ENCODE peak calls at places on chromosomes 2 and 18, in five cellular contexts. One of them, this sample, is unnamed.

GRCh38 chr18:48172226-48173006 is 236.8 kb downstream of the ZBTB7C start:
- DNase-seq in NCI-H460: no peak
- DNase-seq in activated CD4-positive, alpha-beta T cell treated with anti-CD3 and anti-CD28 coated beads for 4 hours: no peak
- DNase-seq in NCI-H774: no peak
- DNase-seq in cardiac muscle cell: no peak
- DNase-seq in this sample: no peak

GRCh38 chr2:151490276-151490675 is 80.6 kb downstream of the RIF1 start:
- DNase-seq in NCI-H774: no peak
- DNase-seq in activated CD4-positive, alpha-beta T cell treated with anti-CD3 and anti-CD28 coated beads for 4 hours: no peak
- DNase-seq in NCI-H460: no peak
- DNase-seq in cardiac muscle cell: no peak
- DNase-seq in this sample: no peak

GRCh38 chr18:42131044-42131939 is 176.3 kb downstream of the PIK3C3 start:
- DNase-seq in activated CD4-positive, alpha-beta T cell treated with anti-CD3 and anti-CD28 coated beads for 4 hours: no peak
- DNase-seq in cardiac muscle cell: no peak
- DNase-seq in NCI-H460: no peak
- DNase-seq in NCI-H774: no peak
- DNase-seq in this sample: no peak

GRCh38 chr18:49368161-49368875 is 92.1 kb downstream of the DYM start:
- DNase-seq in NCI-H460: no peak
- DNase-seq in cardiac muscle cell: no peak
- DNase-seq in NCI-H774: peak
- DNase-seq in activated CD4-positive, alpha-beta T cell treated with anti-CD3 and anti-CD28 coated beads for 4 hours: no peak
- DNase-seq in this sample: no peak

GRCh38 chr2:239318091-239318725 is 82.6 kb downstream of the HDAC4 start:
- DNase-seq in cardiac muscle cell: no peak
- DNase-seq in NCI-H774: no peak
- DNase-seq in NCI-H460: no peak
- DNase-seq in activated CD4-positive, alpha-beta T cell treated with anti-CD3 and anti-CD28 coated beads for 4 hours: no peak
- DNase-seq in this sample: no peak

GRCh38 chr2:126902859-126903258 is 4.2 kb downstream of the TEX51 start:
- DNase-seq in NCI-H460: no peak
- DNase-seq in NCI-H774: no peak
- DNase-seq in activated CD4-positive, alpha-beta T cell treated with anti-CD3 and anti-CD28 coated beads for 4 hours: no peak
- DNase-seq in cardiac muscle cell: no peak
- DNase-seq in this sample: no peak

GRCh38 chr2:191862371-191862770 is 15.5 kb upstream of the CAVIN2 start:
- DNase-seq in activated CD4-positive, alpha-beta T cell treated with anti-CD3 and anti-CD28 coated beads for 4 hours: no peak
- DNase-seq in NCI-H774: no peak
- DNase-seq in cardiac muscle cell: no peak
- DNase-seq in NCI-H460: no peak
- DNase-seq in this sample: no peak

GRCh38 chr2:2763351-2763997 is 432.4 kb upstream of the MYT1L start:
- DNase-seq in NCI-H774: no peak
- DNase-seq in NCI-H460: no peak
- DNase-seq in activated CD4-positive, alpha-beta T cell treated with anti-CD3 and anti-CD28 coated beads for 4 hours: no peak
- DNase-seq in cardiac muscle cell: no peak
- DNase-seq in this sample: no peak

GRCh38 chr2:23293756-23294155 is 91.2 kb upstream of the KLHL29 start:
- DNase-seq in NCI-H460: no peak
- DNase-seq in activated CD4-positive, alpha-beta T cell treated with anti-CD3 and anti-CD28 coated beads for 4 hours: no peak
- DNase-seq in NCI-H774: no peak
- DNase-seq in cardiac muscle cell: no peak
- DNase-seq in this sample: no peak

GRCh38 chr18:41126541-41127235 is 828.3 kb upstream of the PIK3C3 start:
- DNase-seq in cardiac muscle cell: no peak
- DNase-seq in NCI-H774: no peak
- DNase-seq in activated CD4-positive, alpha-beta T cell treated with anti-CD3 and anti-CD28 coated beads for 4 hours: no peak
- DNase-seq in NCI-H460: no peak
- DNase-seq in this sample: no peak

GRCh38 chr2:234363011-234363487 is 133.8 kb downstream of the ARL4C start:
- DNase-seq in NCI-H460: no peak
- DNase-seq in cardiac muscle cell: no peak
- DNase-seq in NCI-H774: peak
- DNase-seq in activated CD4-positive, alpha-beta T cell treated with anti-CD3 and anti-CD28 coated beads for 4 hours: no peak
- DNase-seq in this sample: no peak

GRCh38 chr18:62715829-62716678 is 713 bp downstream of the PHLPP1 start:
- DNase-seq in activated CD4-positive, alpha-beta T cell treated with anti-CD3 and anti-CD28 coated beads for 4 hours: peak
- DNase-seq in cardiac muscle cell: peak
- DNase-seq in NCI-H774: peak
- DNase-seq in NCI-H460: no peak
- DNase-seq in this sample: peak

GRCh38 chr2:78077637-78078036 is 555.5 kb upstream of the LRRTM4 start:
- DNase-seq in NCI-H774: no peak
- DNase-seq in NCI-H460: no peak
- DNase-seq in activated CD4-positive, alpha-beta T cell treated with anti-CD3 and anti-CD28 coated beads for 4 hours: no peak
- DNase-seq in cardiac muscle cell: no peak
- DNase-seq in this sample: no peak

GRCh38 chr2:127187081-127187775 is 32.9 kb downstream of the CYP27C1 start:
- DNase-seq in activated CD4-positive, alpha-beta T cell treated with anti-CD3 and anti-CD28 coated beads for 4 hours: no peak
- DNase-seq in cardiac muscle cell: no peak
- DNase-seq in NCI-H774: no peak
- DNase-seq in NCI-H460: no peak
- DNase-seq in this sample: no peak

This sample was measured in activated T-cell treated with anti-CD3 and anti-CD28 coated beads, Interleukin-2, amount 50 U/mL, for 4 hours.